ENCODE peak calls at places on chromosome 5, in seven cellular contexts. U is fibroblast of lung; Q is brain microvascular endothelial cell; H is nephron progenitor cell; V is ACHN; S is germinal center; P is CD8-positive, alpha-beta memory T cell. A is an unnamed sample.

GRCh38 chr5:168724227-168724626 is 145.1 kb upstream of the PANK3 start:
- DNase-seq in U (no peak), Q (no peak), H (no peak), V (no peak), S (no peak), P (no peak), A (no peak)

GRCh38 chr5:172171118-172171775 is 16.8 kb downstream of the STK10 start:
- DNase-seq in U (no peak), Q (no peak), H (no peak), V (no peak), S (no peak), P (no peak), A (no peak)

GRCh38 chr5:65952259-65952658 is 25.9 kb downstream of the ERBIN start:
- DNase-seq in U (no peak), Q (no peak), H (no peak), V (no peak), S (no peak), P (no peak), A (no peak)

GRCh38 chr5:139668924-139669680 is 21.0 kb downstream of the CXXC5 start:
- DNase-seq in U (no peak), Q (no peak), H (no peak), V (no peak), S (no peak), P (no peak), A (no peak)

GRCh38 chr5:73754254-73754653 is 128.3 kb downstream of the ARHGEF28 start:
- DNase-seq in U (no peak), Q (no peak), H (no peak), V (no peak), S (no peak), P (no peak), A (no peak)

GRCh38 chr5:34598177-34598794 is 57.8 kb upstream of the RAI14 start:
- DNase-seq in U (peak; percentile 97), Q (peak; percentile 95), H (no peak), V (peak; percentile 66), S (no peak), P (no peak), A (no peak)

GRCh38 chr5:32013658-32014057 is 160.5 kb downstream of the GOLPH3 start:
- DNase-seq in U (no peak), Q (no peak), H (no peak), V (no peak), S (no peak), P (no peak), A (peak; percentile 19)

GRCh38 chr5:79697222-79698164 is 7.9 kb downstream of the CMYA5 start:
- DNase-seq in U (peak; percentile 85), Q (peak; percentile 65), H (no peak), V (no peak), S (no peak), P (no peak), A (peak; percentile 75)

GRCh38 chr5:139378101-139378825 is 4.8 kb downstream of the SLC23A1 start:
- DNase-seq in U (no peak), Q (no peak), H (no peak), V (no peak), S (no peak), P (peak; percentile 33), A (no peak)

GRCh38 chr5:56979968-56980367 is 28.0 kb upstream of the MIER3 start:
- DNase-seq in U (no peak), Q (no peak), H (no peak), V (no peak), S (no peak), P (no peak), A (no peak)

GRCh38 chr5:124043456-124043855 is 531.5 kb downstream of the CSNK1G3 start:
- DNase-seq in U (no peak), Q (no peak), H (no peak), V (peak; percentile 12), S (no peak), P (no peak), A (peak; percentile 37)

GRCh38 chr5:56050566-56051292 is 56.0 kb upstream of the IL6ST start:
- DNase-seq in U (no peak), Q (no peak), H (no peak), V (no peak), S (no peak), P (no peak), A (no peak)

GRCh38 chr5:11792621-11793020 is 111.6 kb downstream of the CTNND2 start:
- DNase-seq in U (no peak), Q (no peak), H (no peak), V (no peak), S (no peak), P (no peak), A (no peak)

GRCh38 chr5:2991884-2992283 is 240.4 kb upstream of the IRX2 start:
- DNase-seq in U (no peak), Q (no peak), H (no peak), V (no peak), S (no peak), P (no peak), A (no peak)

GRCh38 chr5:12805165-12805698 is 901.0 kb upstream of the CTNND2 start:
- DNase-seq in U (no peak), Q (no peak), H (peak; percentile 2), V (no peak), S (no peak), P (no peak), A (no peak)

GRCh38 chr5:112420111-112420864 is 1.2 kb upstream of the EPB41L4A start:
- DNase-seq in U (peak; percentile 33), Q (peak; percentile 38), H (peak; percentile 87), V (peak; percentile 81), S (peak; percentile 74), P (no peak), A (peak; percentile 6)

GRCh38 chr5:171641891-171642290 is 143.7 kb upstream of the SMIM23 start:
- DNase-seq in U (no peak), Q (no peak), H (no peak), V (no peak), S (no peak), P (no peak), A (no peak)

GRCh38 chr5:177089146-177089545 is 2.4 kb downstream of the FGFR4 start:
- DNase-seq in U (no peak), Q (no peak), H (no peak), V (no peak), S (no peak), P (no peak), A (peak; percentile 35)

GRCh38 chr5:68803881-68804319 is 289.9 kb upstream of the SLC30A5 start:
- DNase-seq in U (no peak), Q (no peak), H (no peak), V (no peak), S (no peak), P (no peak), A (no peak)

GRCh38 chr5:66596791-66597757 is 881 bp downstream of the MAST4 start:
- DNase-seq in U (peak; percentile 47), Q (peak; percentile 2), H (peak; percentile 67), V (peak; percentile 7), S (peak; percentile 27), P (no peak), A (no peak)

GRCh38 chr5:158951951-158952545 is 147.7 kb downstream of the EBF1 start:
- DNase-seq in U (no peak), Q (no peak), H (no peak), V (no peak), S (no peak), P (no peak), A (no peak)

GRCh38 chr5:87605663-87606062 is 192.9 kb upstream of the CCNH start:
- DNase-seq in U (no peak), Q (no peak), H (no peak), V (no peak), S (no peak), P (no peak), A (no peak)

GRCh38 chr5:138975098-138975847 is 100.1 kb upstream of the LRRTM2 start:
- DNase-seq in U (peak; percentile 89), Q (peak; percentile 92), H (no peak), V (no peak), S (no peak), P (no peak), A (peak; percentile 47)

GRCh38 chr5:53059281-53059680 is 50.3 kb downstream of the MOCS2 start:
- DNase-seq in U (peak; percentile 13), Q (peak; percentile 20), H (no peak), V (no peak), S (no peak), P (no peak), A (peak; percentile 1)

GRCh38 chr5:164504141-164504772 is 998.8 kb downstream of the MAT2B start:
- DNase-seq in U (peak; percentile 48), Q (peak; percentile 30), H (peak; percentile 46), V (peak; percentile 42), S (peak; percentile 6), P (no peak), A (peak; percentile 64)

GRCh38 chr5:144484124-144484897 is 313.6 kb downstream of the KCTD16 start:
- DNase-seq in U (peak; percentile 92), Q (peak; percentile 24), H (no peak), V (peak; percentile 36), S (no peak), P (no peak), A (no peak)

GRCh38 chr5:110590187-110590586 is 136.3 kb downstream of the TMEM232 start:
- DNase-seq in U (peak; percentile 24), Q (peak; percentile 11), H (no peak), V (peak; percentile 18), S (no peak), P (no peak), A (peak; percentile 24)

GRCh38 chr5:93006915-93007314 is 574.1 kb downstream of the NR2F1-AS1 start:
- DNase-seq in U (peak; percentile 26), Q (no peak), H (no peak), V (no peak), S (no peak), P (no peak), A (no peak)

GRCh38 chr5:394671-395155 is 48.3 kb upstream of the EXOC3 start:
- DNase-seq in U (no peak), Q (no peak), H (no peak), V (no peak), S (no peak), P (no peak), A (peak; percentile 71)